ENCODE peak calls at places on chromosomes 11 and 22, in six cellular contexts. A is right lobe of liver, X is right cardiac atrium, L is dorsolateral prefrontal cortex, I is aorta, M is fibroblast of lung. Z is an unnamed sample.

GRCh38 chr11:1227551-1228182 is 4.8 kb downstream of the MUC5B start:
- DNase-seq in A (peak), X (peak), L (no peak), I (peak), M (no peak), Z (no peak)

GRCh38 chr11:117816151-117816741 is 8.3 kb downstream of the FXYD2 start:
- DNase-seq in A (peak), X (peak), L (no peak), I (no peak), M (peak), Z (no peak)

GRCh38 chr22:35314161-35314942 is 14.7 kb downstream of the TOM1 start:
- DNase-seq in A (no peak), X (no peak), L (no peak), I (peak), M (no peak), Z (no peak)

GRCh38 chr11:119666463-119667131 is 62.4 kb downstream of the NECTIN1 start:
- DNase-seq in A (peak), X (peak), L (peak), I (peak), M (peak), Z (peak)

GRCh38 chr22:33579448-33580093 is 340.7 kb downstream of the LARGE1 start:
- DNase-seq in A (no peak), X (peak), L (peak), I (no peak), M (peak), Z (no peak)

GRCh38 chr11:124898711-124899110 is 1.0 kb upstream of the ROBO4 start:
- DNase-seq in A (no peak), X (peak), L (peak), I (no peak), M (peak), Z (peak)

GRCh38 chr11:75946531-75947530 is 131.8 kb downstream of the UVRAG start:
- DNase-seq in A (no peak), X (peak), L (no peak), I (no peak), M (peak), Z (no peak)

GRCh38 chr11:42976636-42977217 is 335.1 kb upstream of the API5 start:
- DNase-seq in A (no peak), X (no peak), L (no peak), I (no peak), M (no peak), Z (no peak)

GRCh38 chr22:47022075-47022473 is 259.6 kb downstream of the TBC1D22A start:
- DNase-seq in A (no peak), X (no peak), L (no peak), I (peak), M (no peak), Z (no peak)

GRCh38 chr11:114776956-114777355 is 98.6 kb downstream of the NXPE2 start:
- DNase-seq in A (no peak), X (no peak), L (no peak), I (no peak), M (no peak), Z (no peak)

GRCh38 chr11:1060885-1061616 is 13.6 kb upstream of the MUC2 start:
- DNase-seq in A (no peak), X (no peak), L (no peak), I (no peak), M (peak), Z (no peak)

GRCh38 chr11:19873730-19874129 is 161.1 kb downstream of the NAV2 start:
- DNase-seq in A (no peak), X (no peak), L (no peak), I (no peak), M (no peak), Z (no peak)

GRCh38 chr11:15562230-15562629 is 447.5 kb downstream of the INSC start:
- DNase-seq in A (no peak), X (no peak), L (no peak), I (no peak), M (no peak), Z (no peak)

GRCh38 chr22:50483106-50483505 is 1.8 kb downstream of the ADM2 start:
- DNase-seq in A (no peak), X (peak), L (no peak), I (no peak), M (no peak), Z (no peak)

GRCh38 chr11:86134580-86135318 is 65.9 kb upstream of the PICALM start:
- DNase-seq in A (no peak), X (no peak), L (peak), I (no peak), M (no peak), Z (no peak)

GRCh38 chr22:23832226-23833016 is 6.4 kb downstream of the DERL3 start:
- DNase-seq in A (peak), X (no peak), L (no peak), I (peak), M (no peak), Z (no peak)

GRCh38 chr22:36198482-36198881 is 3.1 kb downstream of the APOL4 start:
- DNase-seq in A (no peak), X (no peak), L (no peak), I (no peak), M (no peak), Z (no peak)

GRCh38 chr22:44181033-44181911 is 547 bp downstream of the PARVG start:
- DNase-seq in A (no peak), X (peak), L (no peak), I (peak), M (no peak), Z (no peak)

GRCh38 chr11:30329150-30329940 is 6.4 kb downstream of the ARL14EP start:
- DNase-seq in A (no peak), X (no peak), L (no peak), I (no peak), M (no peak), Z (no peak)

GRCh38 chr22:46076651-46077339 is 73.5 kb upstream of the PPARA start:
- DNase-seq in A (peak), X (peak), L (no peak), I (peak), M (peak), Z (no peak)

GRCh38 chr11:130469181-130469580 is 20.7 kb downstream of the ADAMTS15 start:
- DNase-seq in A (no peak), X (peak), L (no peak), I (no peak), M (no peak), Z (no peak)

GRCh38 chr11:134505125-134505524 is 93.1 kb upstream of the B3GAT1 start:
- DNase-seq in A (no peak), X (no peak), L (no peak), I (peak), M (no peak), Z (no peak)

GRCh38 chr22:36368359-36368983 is 19.3 kb downstream of the MYH9 start:
- DNase-seq in A (no peak), X (no peak), L (no peak), I (no peak), M (peak), Z (no peak)

GRCh38 chr11:44671234-44671633 is 55.5 kb upstream of the TSPAN18 start:
- DNase-seq in A (no peak), X (no peak), L (no peak), I (no peak), M (no peak), Z (no peak)

GRCh38 chr11:72743321-72744221 is 8.6 kb downstream of the ARAP1 start:
- DNase-seq in A (no peak), X (peak), L (no peak), I (no peak), M (no peak), Z (no peak)

GRCh38 chr11:57321388-57321995 is 3.3 kb downstream of the TNKS1BP1 start:
- DNase-seq in A (no peak), X (peak), L (no peak), I (no peak), M (no peak), Z (no peak)

GRCh38 chr22:46074771-46075551 is 75.4 kb upstream of the PPARA start:
- DNase-seq in A (peak), X (peak), L (no peak), I (peak), M (no peak), Z (no peak)

GRCh38 chr11:86722748-86723147 is 50.3 kb upstream of the ME3 start:
- DNase-seq in A (no peak), X (no peak), L (no peak), I (no peak), M (no peak), Z (no peak)

GRCh38 chr22:47389201-47389600 is 626.8 kb downstream of the TBC1D22A start:
- DNase-seq in A (peak), X (no peak), L (no peak), I (no peak), M (no peak), Z (no peak)

GRCh38 chr11:67450796-67451657 is 1.5 kb downstream of the GPR152 start:
- DNase-seq in A (no peak), X (peak), L (no peak), I (no peak), M (no peak), Z (no peak)
- H3K27ac ChIP-seq in A (no peak), X (no peak), L (no peak), I (no peak), M (no peak), Z (no peak)

DNA sequence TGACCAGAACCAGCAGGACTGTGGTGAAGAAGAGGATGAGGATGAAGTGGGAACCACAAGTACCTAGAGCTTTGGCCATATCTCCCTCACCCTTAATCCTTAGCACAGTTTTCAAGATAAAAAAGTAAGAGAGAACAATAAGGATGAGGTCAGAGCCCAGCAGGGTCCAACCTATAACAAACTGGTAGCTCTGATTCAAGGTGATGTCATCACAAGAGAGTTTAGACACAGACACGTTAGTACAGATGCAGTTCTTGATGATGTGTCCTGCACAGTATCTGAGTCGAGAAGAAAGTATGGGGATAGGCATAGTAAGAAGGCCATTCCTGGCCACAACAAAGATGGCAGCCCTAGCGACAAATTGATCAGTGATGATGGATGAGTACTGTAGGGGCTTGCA is 586 bp downstream of the OR56A5 start:
- DNase-seq in A (no peak), X (no peak), L (no peak), I (no peak), M (no peak), Z (no peak)
- H3K27ac ChIP-seq in A (no peak), X (no peak), L (no peak), I (no peak), M (no peak), Z (no peak)

GRCh38 chr11:10641314-10642206 is 52.0 kb downstream of the IRAG1 start:
- DNase-seq in A (no peak), X (no peak), L (no peak), I (no peak), M (no peak), Z (no peak)
- H3K27ac ChIP-seq in A (no peak), X (no peak), L (no peak), I (peak), M (no peak), Z (peak)

GRCh38 chr11:121741954-121742361 is 289.2 kb upstream of the SORL1-AS1 start:
- DNase-seq in A (no peak), X (peak), L (peak), I (peak), M (peak), Z (peak)
- H3K27ac ChIP-seq in A (no peak), X (peak), L (peak), I (peak), M (peak), Z (peak)

DNA sequence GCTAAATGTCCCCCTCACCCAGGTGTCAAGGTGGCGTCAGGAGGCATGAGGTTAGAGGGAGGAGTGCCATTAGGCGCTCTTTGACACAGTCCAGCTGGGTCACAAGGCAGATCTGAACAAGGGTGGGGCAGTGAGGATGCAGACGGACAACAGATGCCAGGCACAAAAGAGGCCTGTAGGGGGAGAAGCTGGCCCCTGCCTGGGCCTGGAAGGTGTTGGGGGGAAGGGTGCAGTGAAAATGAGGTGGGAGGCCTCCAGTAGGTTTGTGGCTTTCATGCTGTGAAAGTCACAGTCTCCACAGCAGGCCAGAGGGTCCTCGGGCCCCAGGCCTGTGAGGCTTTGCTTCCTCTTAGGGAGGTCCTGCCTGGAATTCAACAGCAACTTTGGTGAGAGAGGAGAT is 85.0 kb upstream of the PLET1 start:
- DNase-seq in A (no peak), X (no peak), L (no peak), I (no peak), M (no peak), Z (no peak)
- H3K27ac ChIP-seq in A (no peak), X (no peak), L (no peak), I (no peak), M (no peak), Z (no peak)

DNA sequence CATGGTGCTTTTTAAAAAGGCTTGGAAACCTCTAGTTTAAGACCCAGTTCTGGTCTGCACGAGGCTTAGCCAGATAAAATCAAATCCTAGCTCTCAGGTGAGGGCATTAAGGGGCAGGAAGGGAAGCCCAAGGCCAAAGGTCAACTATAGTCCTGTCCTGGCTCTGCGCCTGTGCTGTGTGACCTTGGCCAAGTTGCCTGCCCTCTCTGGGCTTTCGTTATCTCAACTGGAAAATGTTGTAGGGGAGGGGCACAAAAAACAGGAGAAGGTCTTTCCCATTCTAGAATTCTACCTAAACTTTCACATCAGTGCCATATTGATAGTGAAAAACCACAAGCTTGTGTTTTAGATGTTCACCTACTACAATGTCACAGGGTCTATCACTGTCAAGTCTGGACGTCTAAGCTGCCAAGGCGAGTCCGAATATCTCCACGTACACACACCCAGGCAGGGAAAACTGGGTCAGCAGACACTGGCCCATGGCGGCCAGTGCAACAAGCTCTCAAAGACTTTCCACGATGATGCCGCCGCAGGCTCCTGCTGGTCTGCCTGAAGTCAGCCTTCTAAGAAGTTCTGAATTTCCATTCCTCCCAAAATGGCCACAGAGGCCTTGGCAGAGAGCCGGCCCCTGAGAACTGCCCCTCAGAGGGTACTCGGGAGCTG is 18.0 kb downstream of the MN1 start:
- DNase-seq in A (no peak), X (peak), L (no peak), I (peak), M (no peak), Z (no peak)
- H3K27ac ChIP-seq in A (no peak), X (no peak), L (no peak), I (peak), M (no peak), Z (peak)

Z was measured in caudate nucleus.